ENCODE peak calls at places on chromosomes 4 and X, in four cellular contexts. One of them, this sample, is unnamed.

GRCh38 chr4:77146426-77147399 is 10.3 kb upstream of the CCNG2 start:
- DNase-seq in colonic mucosa: no peak
- DNase-seq in transverse colon: no peak
- DNase-seq in psoas muscle: no peak
- DNase-seq in this sample: no peak

GRCh38 chrX:24350217-24350616 is 10.2 kb upstream of the SUPT20HL1 start:
- DNase-seq in colonic mucosa: no peak
- DNase-seq in transverse colon: no peak
- DNase-seq in psoas muscle: no peak
- DNase-seq in this sample: no peak

GRCh38 chr4:118282692-118283091 is 70.1 kb downstream of the PRSS12 start:
- DNase-seq in colonic mucosa: no peak
- DNase-seq in transverse colon: no peak
- DNase-seq in psoas muscle: no peak
- DNase-seq in this sample: no peak

GRCh38 chr4:87911252-87911774 is 64.2 kb upstream of the SPP1 start:
- DNase-seq in colonic mucosa: no peak
- DNase-seq in transverse colon: no peak
- DNase-seq in psoas muscle: no peak
- DNase-seq in this sample: no peak

GRCh38 chr4:13989496-13989895 is 362.0 kb upstream of the BOD1L1 start:
- DNase-seq in colonic mucosa: no peak
- DNase-seq in transverse colon: no peak
- DNase-seq in psoas muscle: no peak
- DNase-seq in this sample: peak; percentile 43

GRCh38 chr4:108148316-108148715 is 20.4 kb downstream of the LEF1 start:
- DNase-seq in colonic mucosa: no peak
- DNase-seq in transverse colon: no peak
- DNase-seq in psoas muscle: no peak
- DNase-seq in this sample: no peak

GRCh38 chr4:184283659-184284335 is 66.1 kb upstream of the ENPP6 start:
- DNase-seq in colonic mucosa: peak; percentile 86
- DNase-seq in transverse colon: peak; percentile 27
- DNase-seq in psoas muscle: no peak
- DNase-seq in this sample: no peak

GRCh38 chr4:73281396-73281795 is 22.8 kb upstream of the ANKRD17 start:
- DNase-seq in colonic mucosa: no peak
- DNase-seq in transverse colon: no peak
- DNase-seq in psoas muscle: no peak
- DNase-seq in this sample: no peak

GRCh38 chr4:150584198-150584593 is 2.2 kb downstream of the MAB21L2 start:
- DNase-seq in colonic mucosa: no peak
- DNase-seq in transverse colon: no peak
- DNase-seq in psoas muscle: no peak
- DNase-seq in this sample: no peak

GRCh38 chrX:639151-639550 is 8.6 kb downstream of the SHOX start:
- DNase-seq in colonic mucosa: no peak
- DNase-seq in transverse colon: no peak
- DNase-seq in psoas muscle: no peak
- DNase-seq in this sample: no peak

GRCh38 chrX:17597836-17598434 is 139.4 kb upstream of the SCML1 start:
- DNase-seq in colonic mucosa: peak; percentile 84
- DNase-seq in transverse colon: peak; percentile 75
- DNase-seq in psoas muscle: peak; percentile 78
- DNase-seq in this sample: peak; percentile 86

GRCh38 chrX:129525162-129525561 is 1.9 kb upstream of the SMARCA1 start:
- DNase-seq in colonic mucosa: no peak
- DNase-seq in transverse colon: no peak
- DNase-seq in psoas muscle: no peak
- DNase-seq in this sample: no peak

GRCh38 chr4:82124365-82124764 is 249.4 kb downstream of the HNRNPD start:
- DNase-seq in colonic mucosa: no peak
- DNase-seq in transverse colon: no peak
- DNase-seq in psoas muscle: no peak
- DNase-seq in this sample: no peak

GRCh38 chr4:147530723-147531122 is 49.8 kb downstream of the EDNRA start:
- DNase-seq in colonic mucosa: no peak
- DNase-seq in transverse colon: no peak
- DNase-seq in psoas muscle: no peak
- DNase-seq in this sample: no peak

GRCh38 chrX:31036895-31037294 is 34.9 kb downstream of the FTHL17 start:
- DNase-seq in colonic mucosa: peak; percentile 30
- DNase-seq in transverse colon: peak; percentile 30
- DNase-seq in psoas muscle: no peak
- DNase-seq in this sample: peak; percentile 61

GRCh38 chrX:19514791-19515614 is at the start of gene MAP3K15:
- DNase-seq in colonic mucosa: peak; percentile 23
- DNase-seq in transverse colon: peak; percentile 14
- DNase-seq in psoas muscle: peak; percentile 52
- DNase-seq in this sample: peak; percentile 22

GRCh38 chr4:155805016-155805415 is 46.2 kb downstream of the GUCY1B1 start:
- DNase-seq in colonic mucosa: no peak
- DNase-seq in transverse colon: no peak
- DNase-seq in psoas muscle: no peak
- DNase-seq in this sample: no peak

GRCh38 chr4:47838445-47838844 is 578 bp upstream of the CORIN start:
- DNase-seq in colonic mucosa: no peak
- DNase-seq in transverse colon: no peak
- DNase-seq in psoas muscle: no peak
- DNase-seq in this sample: no peak

GRCh38 chr4:19026281-19026680 is 1004.7 kb upstream of the LCORL start:
- DNase-seq in colonic mucosa: no peak
- DNase-seq in transverse colon: no peak
- DNase-seq in psoas muscle: no peak
- DNase-seq in this sample: peak; percentile 27

GRCh38 chrX:133580630-133581029 is 165.3 kb upstream of the GPC4 start:
- DNase-seq in colonic mucosa: no peak
- DNase-seq in transverse colon: no peak
- DNase-seq in psoas muscle: no peak
- DNase-seq in this sample: no peak

GRCh38 chr4:103011378-103012025 is 8.0 kb downstream of the SLC9B1 start:
- DNase-seq in colonic mucosa: peak; percentile 53
- DNase-seq in transverse colon: peak; percentile 75
- DNase-seq in psoas muscle: no peak
- DNase-seq in this sample: peak; percentile 48

GRCh38 chrX:115968436-115969252 is 201.9 kb upstream of the AGTR2 start:
- DNase-seq in colonic mucosa: peak; percentile 59
- DNase-seq in transverse colon: peak; percentile 58
- DNase-seq in psoas muscle: peak; percentile 67
- DNase-seq in this sample: peak; percentile 69

GRCh38 chrX:139881572-139881971 is 51.3 kb downstream of the ATP11C start:
- DNase-seq in colonic mucosa: no peak
- DNase-seq in transverse colon: no peak
- DNase-seq in psoas muscle: no peak
- DNase-seq in this sample: no peak

GRCh38 chr4:15385928-15386327 is 41.9 kb upstream of the C1QTNF7 start:
- DNase-seq in colonic mucosa: no peak
- DNase-seq in transverse colon: no peak
- DNase-seq in psoas muscle: peak; percentile 70
- DNase-seq in this sample: peak; percentile 49

GRCh38 chr4:39048291-39048690 is 13.7 kb upstream of the KLHL5 start:
- DNase-seq in colonic mucosa: no peak
- DNase-seq in transverse colon: no peak
- DNase-seq in psoas muscle: no peak
- DNase-seq in this sample: no peak
- H3K4me1 ChIP-seq in colonic mucosa: no peaks in the 10 kb centered on the region
- H3K4me1 ChIP-seq in transverse colon: peaks cover 18% of the 10 kb centered on the region
- H3K4me1 ChIP-seq in psoas muscle: no peaks in the 10 kb centered on the region
- H3K4me1 ChIP-seq in this sample: peaks cover 15% of the 10 kb centered on the region

GRCh38 chrX:40145670-40146470 is 48.1 kb upstream of the BCOR start:
- DNase-seq in colonic mucosa: no peak
- DNase-seq in transverse colon: no peak
- DNase-seq in psoas muscle: no peak
- DNase-seq in this sample: no peak
- H3K4me3 ChIP-seq in colonic mucosa: peak overlapping the region; percentile 31
- H3K4me3 ChIP-seq in transverse colon: peak overlapping the region; percentile 35
- H3K4me3 ChIP-seq in psoas muscle: peak overlapping the region; percentile 69
- H3K4me3 ChIP-seq in this sample: peak overlapping the region; percentile 54

DNA sequence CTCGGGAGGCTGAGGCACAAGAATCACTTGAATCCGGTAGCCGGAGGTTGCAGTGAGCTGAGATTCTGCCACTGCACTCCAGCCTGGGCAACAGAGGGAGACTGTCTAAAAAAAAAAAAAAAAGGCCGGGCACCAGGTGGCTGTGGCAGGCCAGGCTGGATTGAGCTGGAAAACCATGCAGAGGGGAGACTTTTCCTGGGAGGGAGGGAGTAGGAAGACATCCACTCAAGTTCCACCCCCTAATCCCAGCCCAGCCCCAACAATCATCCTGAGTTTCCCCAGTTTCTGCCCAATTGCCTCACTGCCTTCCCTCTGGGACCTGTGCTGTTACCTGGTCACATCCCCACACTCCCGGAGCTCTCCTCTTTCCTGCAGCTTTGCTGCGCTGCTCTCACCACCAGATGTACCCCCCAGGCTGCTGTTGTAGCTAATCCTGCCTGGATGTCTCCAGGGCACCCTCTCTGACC is 9.0 kb upstream of the TSPYL2 start:
- DNase-seq in colonic mucosa: no peak
- DNase-seq in transverse colon: no peak
- DNase-seq in psoas muscle: no peak
- DNase-seq in this sample: no peak
- H3K4me1 ChIP-seq in colonic mucosa: no peaks in the 10 kb centered on the region
- H3K4me1 ChIP-seq in transverse colon: no peaks in the 10 kb centered on the region
- H3K4me1 ChIP-seq in psoas muscle: no peaks in the 10 kb centered on the region
- H3K4me1 ChIP-seq in this sample: peaks cover 5% of the 10 kb centered on the region

DNA sequence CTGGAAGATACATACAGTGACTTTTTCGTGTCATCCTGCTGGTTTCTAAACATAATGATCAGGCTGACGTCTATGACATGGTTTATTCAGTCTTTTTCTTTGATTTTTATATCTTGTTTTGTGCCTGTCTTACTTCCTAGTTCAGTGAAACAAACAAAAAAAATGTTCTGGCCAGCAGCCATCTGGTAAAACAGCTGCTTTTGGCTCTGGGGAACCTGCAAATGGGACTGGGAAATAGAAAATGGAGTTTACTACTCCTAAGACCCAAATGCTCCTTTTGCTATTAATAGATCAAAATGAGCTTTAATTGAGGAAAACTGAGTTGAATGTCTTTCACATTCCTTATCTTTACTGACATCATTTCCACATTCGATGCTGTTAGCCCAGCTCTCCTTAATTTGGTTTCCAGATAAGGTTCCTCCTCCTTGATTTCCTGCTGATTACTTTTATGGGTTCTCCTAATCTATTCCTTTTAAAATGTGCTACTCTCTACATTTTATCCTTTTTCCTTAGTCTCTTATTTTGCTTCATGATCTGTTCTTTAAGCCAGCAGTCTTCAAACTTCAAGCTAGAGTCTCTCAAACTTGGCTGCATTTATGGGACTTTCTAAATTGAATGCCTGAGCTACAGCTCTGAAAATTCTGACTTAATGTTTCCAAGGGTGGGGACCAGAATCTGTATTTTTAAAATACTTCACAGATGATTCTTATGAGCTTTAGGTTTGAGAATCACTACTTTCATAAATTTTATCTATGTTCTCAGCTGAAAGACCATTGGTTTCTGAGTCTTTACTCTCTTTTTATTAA is 499.5 kb downstream of the ANKRD50 start:
- DNase-seq in colonic mucosa: no peak
- DNase-seq in transverse colon: no peak
- DNase-seq in psoas muscle: no peak
- DNase-seq in this sample: peak; percentile 15
- H3K4me3 ChIP-seq in colonic mucosa: no peak overlapping the region
- H3K4me3 ChIP-seq in transverse colon: no peak overlapping the region
- H3K4me3 ChIP-seq in psoas muscle: no peak overlapping the region
- H3K4me3 ChIP-seq in this sample: no peak overlapping the region

DNA sequence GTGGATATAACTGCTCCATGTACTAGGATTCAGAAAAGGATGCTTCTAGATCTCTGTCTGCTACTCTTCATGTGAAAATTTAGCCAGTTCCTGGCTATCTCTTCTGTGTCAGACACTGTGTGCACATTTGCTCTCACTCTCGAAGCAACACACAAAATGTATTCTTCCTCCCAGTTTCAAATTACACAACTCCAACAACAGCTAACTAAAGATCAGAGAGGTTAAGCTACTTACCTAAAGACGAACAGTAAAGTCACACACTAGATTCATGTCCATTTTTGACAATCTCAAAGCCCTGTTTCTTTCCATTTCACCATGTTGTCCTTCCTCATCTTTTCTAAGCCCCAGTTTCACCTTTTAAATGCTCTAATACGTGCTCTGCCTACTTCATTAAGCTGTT is 2.2 kb downstream of the CLNK start:
- DNase-seq in colonic mucosa: no peak
- DNase-seq in transverse colon: no peak
- DNase-seq in psoas muscle: no peak
- DNase-seq in this sample: no peak
- H3K4me1 ChIP-seq in colonic mucosa: no peaks in the 10 kb centered on the region
- H3K4me1 ChIP-seq in transverse colon: no peaks in the 10 kb centered on the region
- H3K4me1 ChIP-seq in psoas muscle: no peaks in the 10 kb centered on the region
- H3K4me1 ChIP-seq in this sample: no peaks in the 10 kb centered on the region

GRCh38 chr4:86596802-86597201 is 2.7 kb downstream of the PTPN13 start:
- DNase-seq in colonic mucosa: no peak
- DNase-seq in transverse colon: no peak
- DNase-seq in psoas muscle: no peak
- DNase-seq in this sample: no peak

GRCh38 chr4:86595426-86595805 is 1.3 kb downstream of the PTPN13 start:
- DNase-seq in colonic mucosa: no peak
- DNase-seq in transverse colon: no peak
- DNase-seq in psoas muscle: no peak
- DNase-seq in this sample: peak; percentile 43

GRCh38 chr4:86593726-86594558 is at the start of gene PTPN13:
- DNase-seq in colonic mucosa: peak; percentile 96
- DNase-seq in transverse colon: peak; percentile 95
- DNase-seq in psoas muscle: peak; percentile 94
- DNase-seq in this sample: peak; percentile 99

GRCh38 chr4:86594559-86595425 is 677 bp downstream of the PTPN13 start:
- DNase-seq in colonic mucosa: peak; percentile 30
- DNase-seq in transverse colon: peak; percentile 23
- DNase-seq in psoas muscle: peak; percentile 50
- DNase-seq in this sample: peak; percentile 68

DNA sequence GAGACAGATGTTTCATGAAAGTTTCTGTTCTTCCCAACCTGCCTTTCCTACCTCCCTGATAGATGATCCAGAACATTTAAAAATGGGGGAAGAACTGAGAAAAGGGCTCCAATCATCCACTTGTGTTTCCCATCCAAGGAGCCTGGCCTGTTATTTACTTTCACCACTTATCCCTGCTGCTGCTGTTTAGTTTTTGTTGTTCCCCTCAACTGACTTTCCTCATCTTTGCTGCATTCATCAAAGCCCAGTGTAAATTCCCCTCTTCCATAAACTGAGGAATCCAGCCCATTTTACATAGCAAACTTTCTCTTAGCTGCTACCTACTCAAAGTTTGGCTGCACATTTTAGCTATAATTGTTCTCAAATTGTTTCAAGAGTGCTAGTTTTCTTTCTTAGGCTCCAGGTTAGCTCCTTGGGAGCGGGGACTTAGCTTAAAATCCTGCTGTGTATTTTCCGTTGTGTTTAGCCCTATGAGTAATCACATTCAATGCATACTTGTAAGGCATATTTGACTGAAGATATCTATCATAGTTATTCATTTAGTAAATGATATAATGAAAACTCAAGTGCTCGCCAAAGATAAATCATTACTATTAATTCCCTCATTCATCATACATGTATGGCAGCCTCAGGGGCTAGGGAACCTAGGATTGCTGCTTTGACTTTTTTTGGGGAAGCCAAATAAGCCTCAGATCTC is 1.4 kb upstream of the PTPN13 start:
- DNase-seq in colonic mucosa: no peak
- DNase-seq in transverse colon: no peak
- DNase-seq in psoas muscle: no peak
- DNase-seq in this sample: no peak
- H3K4me3 ChIP-seq in colonic mucosa: no peak overlapping the region
- H3K4me3 ChIP-seq in transverse colon: no peak overlapping the region
- H3K4me3 ChIP-seq in psoas muscle: no peak overlapping the region
- H3K4me3 ChIP-seq in this sample: no peak overlapping the region